ENCODE peak calls at places on chromosome 17, in four cellular contexts. U, G, B and F are unnamed samples.

GRCh38 chr17:29383687-29384086 is 6.5 kb upstream of the TAOK1 start:
- DNase-seq in U (no peak), G (no peak), B (no peak), F (no peak)

GRCh38 chr17:19238167-19238505 is 970 bp downstream of the EPN2 start:
- DNase-seq in U (peak; percentile 76), G (no peak), B (no peak), F (no peak)

GRCh38 chr17:3544365-3544764 is 13.2 kb downstream of the TRPV3 start:
- DNase-seq in U (no peak), G (no peak), B (no peak), F (no peak)

GRCh38 chr17:81483085-81483861 is 29.3 kb downstream of the ACTG1 start:
- DNase-seq in U (no peak), G (no peak), B (no peak), F (no peak)

GRCh38 chr17:63844293-63844672 is 1.8 kb upstream of the SMARCD2 start:
- DNase-seq in U (no peak), G (no peak), B (no peak), F (no peak)

GRCh38 chr17:14323522-14323981 is 22.7 kb downstream of the HS3ST3B1 start:
- DNase-seq in U (no peak), G (no peak), B (no peak), F (no peak)

GRCh38 chr17:32341857-32342602 is at the start of gene C17orf75:
- DNase-seq in U (peak; percentile 87), G (peak; percentile 83), B (no peak), F (no peak)

GRCh38 chr17:82091264-82092066 is 6.6 kb downstream of the FASN start:
- DNase-seq in U (no peak), G (no peak), B (no peak), F (no peak)

GRCh38 chr17:72567774-72568173 is 447.0 kb downstream of the SOX9 start:
- DNase-seq in U (no peak), G (no peak), B (no peak), F (no peak)

GRCh38 chr17:37762669-37763068 is 17.8 kb upstream of the HNF1B start:
- DNase-seq in U (no peak), G (no peak), B (no peak), F (no peak)

GRCh38 chr17:73365203-73365933 is 53.6 kb upstream of the CDC42EP4 start:
- DNase-seq in U (no peak), G (no peak), B (no peak), F (no peak)

GRCh38 chr17:19448341-19449268 is 37.6 kb downstream of the RNF112 start:
- DNase-seq in U (peak; percentile 72), G (peak; percentile 99), B (peak; percentile 97), F (peak; percentile 66)

GRCh38 chr17:80108321-80108971 is 7.1 kb downstream of the GAA start:
- DNase-seq in U (peak; percentile 57), G (no peak), B (no peak), F (no peak)

GRCh38 chr17:68497885-68498319 is 14.3 kb upstream of the PRKAR1A start:
- DNase-seq in U (no peak), G (no peak), B (no peak), F (no peak)

GRCh38 chr17:14317383-14317782 is 16.5 kb downstream of the HS3ST3B1 start:
- DNase-seq in U (no peak), G (no peak), B (no peak), F (no peak)

GRCh38 chr17:78126895-78127239 is 1.7 kb downstream of the TMC6 start:
- DNase-seq in U (no peak), G (no peak), B (no peak), F (no peak)

DNA sequence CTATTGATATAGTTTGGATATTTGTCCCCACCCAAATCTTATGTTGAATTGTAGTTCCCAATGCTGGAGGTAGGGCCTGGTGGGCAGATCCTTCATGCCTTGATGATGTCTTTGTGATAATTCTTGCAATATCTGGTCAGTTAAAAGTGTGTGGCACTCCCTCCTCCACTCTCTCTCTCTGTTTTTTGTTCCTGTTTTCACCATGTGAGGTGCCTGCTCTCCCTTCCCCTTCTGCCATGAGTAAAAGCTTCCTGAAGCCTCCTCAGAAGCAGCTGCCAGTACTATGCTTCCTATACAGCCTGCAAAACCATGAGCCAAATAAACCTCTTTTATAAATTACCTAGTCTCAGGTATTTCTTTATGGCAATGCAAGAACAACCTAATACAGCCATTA is 47.3 kb downstream of the TOM1L2 start:
- DNase-seq in U (no peak), G (no peak), B (no peak), F (no peak)
- H3K27ac ChIP-seq in U (no peak overlapping the region), G (no peak overlapping the region), B (no peak overlapping the region), F (no peak overlapping the region)

DNA sequence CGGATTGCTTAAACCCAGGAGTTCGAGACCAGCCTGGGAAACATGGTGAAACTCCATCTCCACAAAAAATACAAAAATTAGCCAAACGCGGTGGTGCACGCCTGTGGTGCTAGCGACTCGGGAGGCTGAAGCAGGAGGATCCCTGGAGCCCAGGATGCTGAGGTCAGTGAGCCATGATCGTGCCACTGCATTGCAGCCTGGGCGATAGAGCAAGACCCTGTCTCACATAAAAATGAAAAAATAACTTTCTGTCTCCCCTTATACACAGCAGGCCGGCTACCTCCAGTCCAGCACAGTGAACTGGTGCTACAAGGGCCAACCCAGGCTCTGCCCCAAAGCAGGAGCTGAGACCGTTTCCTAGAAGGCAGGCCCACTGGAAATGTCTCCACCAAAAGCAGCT is 59.7 kb downstream of the YWHAE start:
- DNase-seq in U (peak; percentile 34), G (no peak), B (no peak), F (no peak)
- H3K27ac ChIP-seq in U (no peak overlapping the region), G (no peak overlapping the region), B (no peak overlapping the region), F (no peak overlapping the region)

GRCh38 chr17:42980766-42981397 is 517 bp downstream of the RUNDC1 start:
- DNase-seq in U (no peak), G (peak; percentile 39), B (no peak), F (no peak)
- H3K27ac ChIP-seq in U (peak overlapping the region; percentile 72), G (peak overlapping the region; percentile 77), B (no peak overlapping the region), F (peak overlapping the region; percentile 83)

GRCh38 chr17:4951486-4951885 is 567 bp downstream of the ENO3 start:
- DNase-seq in U (no peak), G (no peak), B (no peak), F (no peak)
- H3K27ac ChIP-seq in U (no peak overlapping the region), G (no peak overlapping the region), B (no peak overlapping the region), F (no peak overlapping the region)

GRCh38 chr17:49260922-49261291 is 30.3 kb upstream of the PHOSPHO1 start:
- DNase-seq in U (no peak), G (no peak), B (no peak), F (no peak)
- H3K27ac ChIP-seq in U (peak overlapping the region; percentile 84), G (no peak overlapping the region), B (no peak overlapping the region), F (peak overlapping the region; percentile 69)

DNA sequence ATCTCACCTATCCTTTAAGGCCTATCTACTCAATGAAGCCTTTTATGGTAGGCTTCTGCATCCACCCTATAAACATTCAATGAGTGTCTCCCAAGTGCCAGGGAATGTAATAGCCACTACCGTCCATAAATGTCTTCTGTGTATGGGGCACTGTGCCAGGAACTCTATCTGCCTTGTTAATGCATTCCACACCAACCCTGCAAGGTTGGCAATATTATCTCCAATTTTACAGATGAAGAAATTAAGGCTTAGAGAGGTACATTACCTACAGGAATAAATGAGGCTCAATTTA is 20.0 kb downstream of the MAP3K14 start:
- DNase-seq in U (no peak), G (no peak), B (no peak), F (no peak)
- H3K27ac ChIP-seq in U (no peak overlapping the region), G (no peak overlapping the region), B (no peak overlapping the region), F (peak overlapping the region; percentile 59)